ENCODE peak calls at places on chromosomes 13 and 19, in five cellular contexts. Z, V, F, B and H are unnamed samples. For H3K36me3 and H3K27me3, the result is how much of the 10 kb centered on the place peaks cover.

GRCh38 chr13:100306444-100306999 is 217.6 kb downstream of the PCCA start:
- DNase-seq in B (no peak), F (no peak), V (no peak), Z (no peak), H (no peak)

GRCh38 chr13:48505597-48506091 is 27.2 kb downstream of the RCBTB2 start:
- DNase-seq in B (no peak), Z (no peak), F (no peak), V (peak), H (no peak)

GRCh38 chr13:33128134-33128533 is 111.9 kb downstream of the KL start:
- DNase-seq in V (no peak), B (no peak), Z (no peak), F (no peak), H (no peak)

GRCh38 chr19:33473644-33474305 is 47.8 kb downstream of the PEPD start:
- DNase-seq in Z (no peak), V (no peak), F (no peak), B (peak), H (no peak)

GRCh38 chr19:27972291-27973040 is 1240.5 kb downstream of the UQCRFS1 start:
- DNase-seq in B (no peak), V (no peak), F (no peak), Z (no peak), H (no peak)

GRCh38 chr13:106612688-106613087 is 44.8 kb upstream of the ARGLU1 start:
- DNase-seq in Z (peak), F (no peak), V (peak), B (peak), H (no peak)

GRCh38 chr19:37954421-37954874 is 47.4 kb downstream of the SIPA1L3 start:
- DNase-seq in V (peak), Z (no peak), F (peak), B (peak), H (no peak)

GRCh38 chr13:67148219-67148583 is 81.9 kb downstream of the PCDH9 start:
- DNase-seq in V (no peak), Z (no peak), B (no peak), F (no peak), H (no peak)

GRCh38 chr13:64684108-64684507 is 2546.0 kb downstream of the PCDH9 start:
- DNase-seq in F (no peak), Z (no peak), B (no peak), V (no peak), H (no peak)

GRCh38 chr19:33905473-33905936 is 108.8 kb downstream of the KCTD15 start:
- DNase-seq in Z (peak), V (peak), B (peak), F (peak), H (peak)

GRCh38 chr19:2538096-2538757 is 62.3 kb downstream of the GADD45B start:
- DNase-seq in B (no peak), V (no peak), Z (no peak), F (no peak), H (no peak)

GRCh38 chr13:72792640-72793039 is 10.7 kb downstream of the PIBF1 start:
- DNase-seq in B (no peak), Z (no peak), V (no peak), F (no peak), H (no peak)

GRCh38 chr13:60974296-60974695 is 441.4 kb downstream of the PCDH20 start:
- DNase-seq in B (no peak), V (no peak), F (peak), Z (no peak), H (no peak)

GRCh38 chr19:49591731-49592485 is 926 bp downstream of the PRR12 start:
- DNase-seq in F (peak), V (peak), Z (peak), B (peak), H (peak)

GRCh38 chr19:17766543-17767131 is 15.4 kb downstream of the FCHO1 start:
- DNase-seq in Z (peak), B (peak), F (peak), V (peak), H (peak)

GRCh38 chr19:48121909-48122371 is 11.3 kb upstream of the PLA2G4C start:
- DNase-seq in V (no peak), F (no peak), Z (no peak), B (no peak), H (no peak)

GRCh38 chr13:75771818-75772217 is 135.7 kb downstream of the LMO7 start:
- DNase-seq in Z (no peak), B (no peak), V (no peak), F (no peak), H (no peak)

GRCh38 chr19:27872370-27872769 is 1340.6 kb downstream of the UQCRFS1 start:
- DNase-seq in B (no peak), V (no peak), Z (no peak), F (no peak), H (no peak)

GRCh38 chr19:21138130-21138529 is 3.7 kb upstream of the ZNF431 start:
- DNase-seq in F (no peak), B (no peak), V (no peak), Z (no peak), H (no peak)

GRCh38 chr13:82717249-82717648 is 1165.0 kb downstream of the SLITRK1 start:
- DNase-seq in B (no peak), F (no peak), Z (no peak), V (no peak), H (no peak)

GRCh38 chr13:27270594-27271520 is at the start of gene RASL11A:
- DNase-seq in V (peak), F (peak), Z (peak), B (peak), H (peak)

GRCh38 chr13:27273658-27274425 is 3.2 kb downstream of the RASL11A start:
- DNase-seq in V (no peak), Z (no peak), B (no peak), F (no peak), H (peak)

GRCh38 chr13:27271572-27272096 is 1.0 kb downstream of the RASL11A start:
- DNase-seq in B (no peak), F (no peak), Z (no peak), V (no peak), H (peak)

GRCh38 chr13:27276188-27276587 is 5.6 kb downstream of the RASL11A start:
- DNase-seq in B (no peak), Z (no peak), V (no peak), F (no peak), H (no peak)

DNA sequence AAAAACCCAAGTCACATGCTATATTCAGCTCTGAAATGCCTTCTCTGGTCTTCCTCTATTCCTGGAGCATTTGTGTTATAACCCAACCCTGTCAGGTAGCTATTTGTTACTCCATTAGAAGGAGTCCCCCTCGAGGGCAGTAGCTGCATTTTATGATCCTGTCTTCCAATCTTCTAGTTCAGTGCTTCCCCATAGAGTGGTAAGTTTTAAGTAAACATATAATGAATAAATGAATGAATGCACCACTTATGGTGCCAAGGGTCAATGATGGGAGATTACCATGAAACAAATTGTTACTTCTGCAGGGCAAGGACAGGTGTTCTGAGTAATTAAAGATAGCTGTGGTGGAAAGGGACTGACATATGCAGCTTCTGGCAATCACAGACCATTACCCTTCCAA is 4.0 kb downstream of the RASL11A start:
- DNase-seq in Z (no peak), F (no peak), B (no peak), V (no peak), H (no peak)
- H3K36me3 ChIP-seq in Z (under half), F (under half), B (under half), V (under half), H (under half)

GRCh38 chr19:5292453-5292842 is 48.2 kb downstream of the PTPRS start:
- DNase-seq in Z (no peak), F (no peak), B (no peak), V (peak), H (no peak)

GRCh38 chr19:5289060-5289990 is 51.3 kb downstream of the PTPRS start:
- DNase-seq in F (peak), V (no peak), Z (no peak), B (no peak), H (peak)

GRCh38 chr19:5291588-5292193 is 48.9 kb downstream of the PTPRS start:
- DNase-seq in F (no peak), V (no peak), B (no peak), Z (no peak), H (no peak)

GRCh38 chr19:5288347-5288739 is 52.3 kb downstream of the PTPRS start:
- DNase-seq in Z (no peak), B (no peak), F (no peak), V (peak), H (no peak)

GRCh38 chr19:5290336-5291262 is 50.0 kb downstream of the PTPRS start:
- DNase-seq in F (no peak), V (no peak), B (no peak), Z (no peak), H (peak)
- H3K4me3 ChIP-seq in F (no peak), V (no peak), B (peak), Z (peak), H (no peak)

DNA sequence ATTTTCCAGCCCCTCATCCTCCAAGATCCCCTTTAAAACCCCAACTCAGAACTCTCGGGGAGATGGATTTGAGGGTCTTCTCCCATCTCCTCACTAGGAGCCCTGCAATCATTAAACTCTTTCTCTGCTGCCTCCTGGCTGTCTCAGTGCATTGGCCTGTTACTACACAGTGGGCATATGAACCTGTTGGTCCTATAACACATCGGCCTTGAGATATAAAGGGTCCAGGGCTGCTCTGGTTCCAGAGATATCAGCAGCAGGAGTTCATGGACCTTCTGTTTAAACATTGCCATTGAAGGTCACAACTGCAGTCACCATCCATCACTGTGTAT is 3.8 kb upstream of the METTL21C start:
- DNase-seq in Z (no peak), F (no peak), B (no peak), V (no peak), H (no peak)
- H3K27me3 ChIP-seq in Z (under half), F (under half), B (under half), V (under half), H (under half)

GRCh38 chr19:4430760-4431159 is 26.8 kb downstream of the UBXN6 start:
- DNase-seq in B (no peak), F (no peak), Z (no peak), V (no peak), H (no peak)

GRCh38 chr19:4432918-4433506 is 24.6 kb downstream of the UBXN6 start:
- DNase-seq in Z (no peak), V (no peak), B (no peak), F (no peak), H (peak)

GRCh38 chr19:4428326-4428975 is 26.0 kb downstream of the CHAF1A start:
- DNase-seq in B (no peak), V (no peak), Z (no peak), F (no peak), H (no peak)

GRCh38 chr19:4431808-4432674 is 25.6 kb downstream of the UBXN6 start:
- DNase-seq in V (no peak), F (no peak), B (peak), Z (no peak), H (peak)

DNA sequence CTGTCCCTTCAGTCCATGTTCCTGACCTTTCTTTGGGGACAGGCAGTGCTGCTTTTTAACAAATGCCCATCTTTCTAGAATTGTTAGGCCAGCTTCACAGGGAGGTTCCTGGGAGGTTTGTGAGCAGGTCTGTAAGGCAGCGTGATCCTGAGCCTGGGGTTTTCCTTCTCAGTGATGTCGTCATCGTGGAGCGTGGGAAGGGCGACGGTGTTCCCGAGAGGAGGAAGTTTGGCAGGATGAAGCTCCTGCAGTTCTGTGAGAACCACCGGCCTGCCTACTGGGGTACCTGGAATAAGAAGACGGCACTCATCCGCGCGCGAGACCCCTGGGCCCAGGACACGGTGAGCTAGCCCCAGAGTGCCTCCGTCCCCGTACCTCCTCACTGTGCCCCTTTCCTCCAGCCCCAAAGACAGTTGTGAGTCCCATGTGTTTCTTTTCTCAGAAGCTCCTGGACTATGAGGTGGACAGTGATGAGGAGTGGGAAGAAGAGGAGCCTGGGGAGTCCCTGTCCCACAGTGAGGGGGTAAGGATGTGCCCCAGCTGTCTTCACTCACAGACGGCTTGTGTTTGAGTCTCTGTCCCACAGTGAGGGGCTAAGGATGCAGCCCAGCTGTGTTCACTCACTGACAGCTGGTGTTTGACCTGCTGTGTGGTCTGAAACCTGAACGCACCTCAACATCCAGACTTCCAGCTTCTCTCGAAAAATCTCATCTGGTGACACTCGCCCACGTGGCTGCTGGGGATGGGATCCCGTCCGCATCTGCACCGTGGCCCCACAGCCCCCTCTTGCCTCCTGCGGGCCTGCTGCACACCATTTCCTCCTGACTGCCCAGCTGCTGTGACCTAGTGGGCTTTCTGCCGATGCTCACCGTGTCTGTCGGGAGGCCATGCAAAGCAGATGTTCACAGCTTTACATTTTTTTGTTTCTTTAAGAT is 27.1 kb downstream of the CHAF1A start:
- DNase-seq in F (no peak), V (no peak), B (no peak), Z (no peak), H (no peak)
- H3K36me3 ChIP-seq in F (under half), V (under half), B (under half), Z (under half), H (half or more)

GRCh38 chr19:13846533-13847032 is 30.4 kb upstream of the NANOS3 start:
- DNase-seq in Z (peak), V (peak), B (peak), F (peak), H (peak)
- H3K4me3 ChIP-seq in Z (peak), V (no peak), B (peak), F (peak), H (peak)